ENCODE peak calls at places on chromosome 10, in nine cellular contexts. U, S, E, A, M, L, J, Q and N are unnamed samples.

GRCh38 chr10:2137549-2138174 is 400.3 kb upstream of the ADARB2 start:
- DNase-seq in U (no peak), S (peak), E (no peak), A (no peak), M (no peak), L (peak), J (no peak), Q (no peak), N (no peak)

GRCh38 chr10:68550747-68551411 is 9.3 kb upstream of the TET1 start:
- DNase-seq in U (peak), S (peak), E (peak), A (peak), M (peak), L (peak), J (peak), Q (no peak), N (no peak)

GRCh38 chr10:70068925-70069324 is 16.3 kb downstream of the MACROH2A2 start:
- DNase-seq in U (no peak), S (no peak), E (no peak), A (no peak), M (no peak), L (no peak), J (no peak), Q (no peak), N (no peak)

GRCh38 chr10:99531026-99531695 is 1.6 kb upstream of the NKX2-3 start:
- DNase-seq in U (no peak), S (no peak), E (no peak), A (no peak), M (no peak), L (no peak), J (no peak), Q (no peak), N (no peak)

GRCh38 chr10:103720964-103721335 is 134.4 kb downstream of the SH3PXD2A start:
- DNase-seq in U (no peak), S (peak), E (no peak), A (no peak), M (peak), L (no peak), J (no peak), Q (peak), N (no peak)

GRCh38 chr10:91410638-91411367 is 659 bp downstream of the HECTD2 start:
- DNase-seq in U (no peak), S (no peak), E (no peak), A (peak), M (peak), L (no peak), J (peak), Q (no peak), N (no peak)

GRCh38 chr10:112775347-112775746 is 174.7 kb upstream of the TCF7L2 start:
- DNase-seq in U (no peak), S (no peak), E (no peak), A (no peak), M (no peak), L (no peak), J (no peak), Q (no peak), N (no peak)

GRCh38 chr10:26839966-26840627 is 20.7 kb downstream of the ABI1 start:
- DNase-seq in U (no peak), S (no peak), E (no peak), A (no peak), M (no peak), L (no peak), J (no peak), Q (no peak), N (no peak)

GRCh38 chr10:77075916-77076315 is 561.7 kb downstream of the KCNMA1 start:
- DNase-seq in U (no peak), S (no peak), E (no peak), A (no peak), M (no peak), L (no peak), J (no peak), Q (no peak), N (no peak)

GRCh38 chr10:25294032-25294926 is 119.5 kb downstream of the GPR158 start:
- DNase-seq in U (no peak), S (no peak), E (no peak), A (no peak), M (no peak), L (no peak), J (peak), Q (no peak), N (no peak)

GRCh38 chr10:35192645-35193249 is 66.1 kb downstream of the CREM start:
- DNase-seq in U (no peak), S (no peak), E (no peak), A (no peak), M (no peak), L (no peak), J (no peak), Q (no peak), N (no peak)

GRCh38 chr10:122513053-122513452 is 47.5 kb upstream of the DMBT1 start:
- DNase-seq in U (no peak), S (no peak), E (no peak), A (no peak), M (no peak), L (no peak), J (no peak), Q (no peak), N (no peak)

GRCh38 chr10:7035111-7035761 is 375.6 kb downstream of the SFMBT2 start:
- DNase-seq in U (no peak), S (no peak), E (no peak), A (peak), M (no peak), L (no peak), J (no peak), Q (no peak), N (no peak)

GRCh38 chr10:48800283-48800675 is 115.6 kb downstream of the WDFY4 start:
- DNase-seq in U (no peak), S (no peak), E (no peak), A (no peak), M (no peak), L (no peak), J (no peak), Q (no peak), N (no peak)

GRCh38 chr10:123132576-123133477 is 2.9 kb upstream of the HMX3 start:
- DNase-seq in U (peak), S (peak), E (peak), A (peak), M (peak), L (peak), J (peak), Q (peak), N (peak)

GRCh38 chr10:120459185-120459584 is 2.2 kb downstream of the PLPP4 start:
- DNase-seq in U (no peak), S (no peak), E (no peak), A (no peak), M (peak), L (no peak), J (no peak), Q (no peak), N (no peak)

GRCh38 chr10:61628875-61629513 is 33.7 kb upstream of the CABCOCO1 start:
- DNase-seq in U (no peak), S (no peak), E (peak), A (no peak), M (no peak), L (no peak), J (peak), Q (no peak), N (no peak)

GRCh38 chr10:112732277-112732891 is 217.7 kb upstream of the TCF7L2 start:
- DNase-seq in U (peak), S (no peak), E (no peak), A (no peak), M (peak), L (no peak), J (peak), Q (no peak), N (no peak)

GRCh38 chr10:31358688-31359330 is 39.8 kb downstream of the ZEB1 start:
- DNase-seq in U (no peak), S (no peak), E (no peak), A (no peak), M (peak), L (no peak), J (peak), Q (no peak), N (no peak)

GRCh38 chr10:90968448-90969086 is 47.7 kb upstream of the ANKRD1 start:
- DNase-seq in U (no peak), S (no peak), E (no peak), A (no peak), M (no peak), L (no peak), J (peak), Q (no peak), N (no peak)

GRCh38 chr10:97465982-97466381 is 20.0 kb downstream of the ZDHHC16 start:
- DNase-seq in U (no peak), S (no peak), E (no peak), A (no peak), M (no peak), L (no peak), J (no peak), Q (no peak), N (no peak)

GRCh38 chr10:78688221-78688944 is 380.4 kb upstream of the ZMIZ1 start:
- DNase-seq in U (no peak), S (no peak), E (no peak), A (no peak), M (peak), L (no peak), J (no peak), Q (no peak), N (no peak)

GRCh38 chr10:26780106-26780792 is 80.5 kb downstream of the ABI1 start:
- DNase-seq in U (no peak), S (no peak), E (no peak), A (no peak), M (no peak), L (no peak), J (no peak), Q (no peak), N (no peak)

GRCh38 chr10:29895436-29895835 is 163.9 kb downstream of the JCAD start:
- DNase-seq in U (no peak), S (no peak), E (no peak), A (no peak), M (peak), L (no peak), J (peak), Q (peak), N (no peak)

GRCh38 chr10:47182934-47183725 is 116.9 kb upstream of the GDF10 start:
- DNase-seq in U (no peak), S (no peak), E (no peak), A (no peak), M (no peak), L (no peak), J (no peak), Q (no peak), N (peak)

GRCh38 chr10:52774600-52775106 is 2.1 kb upstream of the MBL2 start:
- DNase-seq in U (no peak), S (peak), E (no peak), A (no peak), M (no peak), L (no peak), J (no peak), Q (no peak), N (no peak)

GRCh38 chr10:12726971-12727831 is 274.3 kb downstream of the CCDC3 start:
- DNase-seq in U (no peak), S (no peak), E (no peak), A (no peak), M (no peak), L (no peak), J (no peak), Q (no peak), N (no peak)

GRCh38 chr10:133258818-133259602 is 17.7 kb downstream of the ADAM8 start:
- DNase-seq in U (no peak), S (no peak), E (peak), A (peak), M (no peak), L (no peak), J (peak), Q (peak), N (peak)

GRCh38 chr10:126598009-126598408 is 72.5 kb downstream of the C10orf90 start:
- DNase-seq in U (peak), S (peak), E (peak), A (peak), M (peak), L (peak), J (peak), Q (no peak), N (no peak)

GRCh38 chr10:28496017-28496416 is 36.9 kb upstream of the WAC start:
- DNase-seq in U (no peak), S (no peak), E (no peak), A (no peak), M (peak), L (no peak), J (no peak), Q (no peak), N (no peak)

GRCh38 chr10:79488303-79488702 is 24.0 kb upstream of the EIF5AL1 start:
- DNase-seq in U (no peak), S (no peak), E (no peak), A (no peak), M (no peak), L (no peak), J (peak), Q (peak), N (no peak)

GRCh38 chr10:47207280-47207613 is 92.8 kb upstream of the GDF10 start:
- DNase-seq in U (no peak), S (no peak), E (no peak), A (peak), M (no peak), L (no peak), J (peak), Q (no peak), N (no peak)

GRCh38 chr10:37700886-37701780 is 156.3 kb downstream of the ZNF248 start:
- DNase-seq in U (no peak), S (no peak), E (no peak), A (no peak), M (no peak), L (no peak), J (no peak), Q (no peak), N (peak)

GRCh38 chr10:120948889-120949382 is 97.8 kb downstream of the WDR11 start:
- DNase-seq in U (peak), S (no peak), E (no peak), A (peak), M (peak), L (no peak), J (peak), Q (peak), N (peak)

GRCh38 chr10:124961248-124961570 is 19.3 kb downstream of the ZRANB1 start:
- DNase-seq in U (no peak), S (no peak), E (no peak), A (no peak), M (no peak), L (no peak), J (peak), Q (no peak), N (no peak)

GRCh38 chr10:101067356-101068083 is 5.7 kb downstream of the KAZALD1 start:
- DNase-seq in U (peak), S (peak), E (no peak), A (peak), M (peak), L (peak), J (peak), Q (peak), N (peak)

GRCh38 chr10:17984056-17984455 is 32.3 kb downstream of the SLC39A12 start:
- DNase-seq in U (no peak), S (no peak), E (no peak), A (no peak), M (no peak), L (no peak), J (peak), Q (no peak), N (no peak)

GRCh38 chr10:129658673-129659072 is 191.6 kb downstream of the MGMT start:
- DNase-seq in U (no peak), S (no peak), E (no peak), A (no peak), M (peak), L (no peak), J (peak), Q (no peak), N (no peak)

GRCh38 chr10:24556137-24556536 is 167.6 kb downstream of the ARHGAP21 start:
- DNase-seq in U (no peak), S (no peak), E (no peak), A (no peak), M (no peak), L (no peak), J (no peak), Q (no peak), N (no peak)